ENCODE peak calls at places on chromosomes 11 and 22, in seven cellular contexts. One of them, this sample, is unnamed.
A peak's percentile ranks its signal among the peaks of the same experiment; 100 is the strongest.

GRCh38 chr11:44774131-44774530 is 47.4 kb downstream of the TSPAN18 start:
- DNase-seq in aorta: no peak
- DNase-seq in iPS-NIHi11: peak; percentile 54
- DNase-seq in stimulated activated naive CD4-positive, alpha-beta T cell: no peak
- DNase-seq in esophagus squamous epithelium: no peak
- DNase-seq in AML-193: no peak
- DNase-seq in activated CD4-positive, CD25-positive, alpha-beta regulatory T cell: no peak
- DNase-seq in this sample: no peak

GRCh38 chr11:114953039-114953438 is 274.7 kb downstream of the NXPE2 start:
- DNase-seq in stimulated activated naive CD4-positive, alpha-beta T cell: no peak
- DNase-seq in activated CD4-positive, CD25-positive, alpha-beta regulatory T cell: no peak
- DNase-seq in AML-193: no peak
- DNase-seq in iPS-NIHi11: peak; percentile 38
- DNase-seq in esophagus squamous epithelium: no peak
- DNase-seq in aorta: no peak
- DNase-seq in this sample: no peak

GRCh38 chr11:30879322-30880020 is 293.3 kb upstream of the MPPED2 start:
- DNase-seq in iPS-NIHi11: no peak
- DNase-seq in stimulated activated naive CD4-positive, alpha-beta T cell: no peak
- DNase-seq in esophagus squamous epithelium: no peak
- DNase-seq in activated CD4-positive, CD25-positive, alpha-beta regulatory T cell: no peak
- DNase-seq in aorta: no peak
- DNase-seq in AML-193: no peak
- DNase-seq in this sample: no peak

GRCh38 chr11:2750601-2751522 is 51.1 kb upstream of the KCNQ1OT1 start:
- DNase-seq in AML-193: no peak
- DNase-seq in iPS-NIHi11: no peak
- DNase-seq in aorta: peak; percentile 40
- DNase-seq in stimulated activated naive CD4-positive, alpha-beta T cell: no peak
- DNase-seq in esophagus squamous epithelium: no peak
- DNase-seq in activated CD4-positive, CD25-positive, alpha-beta regulatory T cell: no peak
- DNase-seq in this sample: no peak

GRCh38 chr22:42791721-42792452 is 65.2 kb downstream of the ARFGAP3 start:
- DNase-seq in iPS-NIHi11: no peak
- DNase-seq in aorta: no peak
- DNase-seq in stimulated activated naive CD4-positive, alpha-beta T cell: no peak
- DNase-seq in AML-193: no peak
- DNase-seq in esophagus squamous epithelium: no peak
- DNase-seq in activated CD4-positive, CD25-positive, alpha-beta regulatory T cell: no peak
- DNase-seq in this sample: no peak

GRCh38 chr11:115391598-115391997 is 112.6 kb downstream of the CADM1 start:
- DNase-seq in esophagus squamous epithelium: no peak
- DNase-seq in aorta: no peak
- DNase-seq in iPS-NIHi11: no peak
- DNase-seq in AML-193: no peak
- DNase-seq in activated CD4-positive, CD25-positive, alpha-beta regulatory T cell: no peak
- DNase-seq in stimulated activated naive CD4-positive, alpha-beta T cell: no peak
- DNase-seq in this sample: no peak

GRCh38 chr11:60719406-60719805 is 5.1 kb upstream of the MS4A18 start:
- DNase-seq in AML-193: no peak
- DNase-seq in aorta: no peak
- DNase-seq in stimulated activated naive CD4-positive, alpha-beta T cell: no peak
- DNase-seq in iPS-NIHi11: no peak
- DNase-seq in esophagus squamous epithelium: no peak
- DNase-seq in activated CD4-positive, CD25-positive, alpha-beta regulatory T cell: no peak
- DNase-seq in this sample: no peak

GRCh38 chr11:76233936-76234703 is 27.8 kb upstream of the WNT11 start:
- DNase-seq in AML-193: peak; percentile 54
- DNase-seq in activated CD4-positive, CD25-positive, alpha-beta regulatory T cell: no peak
- DNase-seq in aorta: peak; percentile 82
- DNase-seq in esophagus squamous epithelium: no peak
- DNase-seq in stimulated activated naive CD4-positive, alpha-beta T cell: peak; percentile 15
- DNase-seq in iPS-NIHi11: no peak
- DNase-seq in this sample: peak; percentile 61

GRCh38 chr11:2193099-2193886 is 21.7 kb upstream of the TH start:
- DNase-seq in aorta: no peak
- DNase-seq in iPS-NIHi11: no peak
- DNase-seq in AML-193: no peak
- DNase-seq in activated CD4-positive, CD25-positive, alpha-beta regulatory T cell: no peak
- DNase-seq in stimulated activated naive CD4-positive, alpha-beta T cell: no peak
- DNase-seq in esophagus squamous epithelium: no peak
- DNase-seq in this sample: no peak

GRCh38 chr11:1899100-1899499 is 7.4 kb upstream of the PRR33 start:
- DNase-seq in AML-193: no peak
- DNase-seq in activated CD4-positive, CD25-positive, alpha-beta regulatory T cell: no peak
- DNase-seq in aorta: no peak
- DNase-seq in stimulated activated naive CD4-positive, alpha-beta T cell: no peak
- DNase-seq in iPS-NIHi11: no peak
- DNase-seq in esophagus squamous epithelium: no peak
- DNase-seq in this sample: no peak

GRCh38 chr22:36294801-36295200 is 41.9 kb downstream of the APOL1 start:
- DNase-seq in stimulated activated naive CD4-positive, alpha-beta T cell: no peak
- DNase-seq in esophagus squamous epithelium: no peak
- DNase-seq in iPS-NIHi11: no peak
- DNase-seq in aorta: peak; percentile 48
- DNase-seq in AML-193: no peak
- DNase-seq in activated CD4-positive, CD25-positive, alpha-beta regulatory T cell: no peak
- DNase-seq in this sample: no peak

GRCh38 chr22:20137671-20138416 is 6.2 kb downstream of the ZDHHC8 start:
- DNase-seq in activated CD4-positive, CD25-positive, alpha-beta regulatory T cell: no peak
- DNase-seq in aorta: no peak
- DNase-seq in iPS-NIHi11: no peak
- DNase-seq in AML-193: no peak
- DNase-seq in stimulated activated naive CD4-positive, alpha-beta T cell: no peak
- DNase-seq in esophagus squamous epithelium: no peak
- DNase-seq in this sample: peak; percentile 38

GRCh38 chr22:26161746-26162145 is 7.5 kb upstream of the SEZ6L start:
- DNase-seq in esophagus squamous epithelium: no peak
- DNase-seq in stimulated activated naive CD4-positive, alpha-beta T cell: no peak
- DNase-seq in AML-193: no peak
- DNase-seq in iPS-NIHi11: no peak
- DNase-seq in aorta: no peak
- DNase-seq in activated CD4-positive, CD25-positive, alpha-beta regulatory T cell: no peak
- DNase-seq in this sample: no peak

GRCh38 chr11:111303476-111303875 is 5.1 kb downstream of the POU2AF3 start:
- DNase-seq in activated CD4-positive, CD25-positive, alpha-beta regulatory T cell: no peak
- DNase-seq in iPS-NIHi11: no peak
- DNase-seq in stimulated activated naive CD4-positive, alpha-beta T cell: no peak
- DNase-seq in AML-193: no peak
- DNase-seq in aorta: no peak
- DNase-seq in esophagus squamous epithelium: no peak
- DNase-seq in this sample: no peak

GRCh38 chr11:11841121-11841604 is 609 bp upstream of the USP47 start:
- DNase-seq in aorta: peak; percentile 56
- DNase-seq in activated CD4-positive, CD25-positive, alpha-beta regulatory T cell: no peak
- DNase-seq in esophagus squamous epithelium: no peak
- DNase-seq in iPS-NIHi11: no peak
- DNase-seq in AML-193: peak; percentile 34
- DNase-seq in stimulated activated naive CD4-positive, alpha-beta T cell: peak; percentile 15
- DNase-seq in this sample: peak; percentile 27

GRCh38 chr11:86660011-86660595 is 12.3 kb downstream of the ME3 start:
- DNase-seq in stimulated activated naive CD4-positive, alpha-beta T cell: no peak
- DNase-seq in iPS-NIHi11: no peak
- DNase-seq in AML-193: no peak
- DNase-seq in esophagus squamous epithelium: no peak
- DNase-seq in aorta: no peak
- DNase-seq in activated CD4-positive, CD25-positive, alpha-beta regulatory T cell: no peak
- DNase-seq in this sample: peak; percentile 38

GRCh38 chr11:23391031-23391430 is 530.8 kb upstream of the CCDC179 start:
- DNase-seq in activated CD4-positive, CD25-positive, alpha-beta regulatory T cell: no peak
- DNase-seq in aorta: no peak
- DNase-seq in AML-193: no peak
- DNase-seq in iPS-NIHi11: no peak
- DNase-seq in stimulated activated naive CD4-positive, alpha-beta T cell: no peak
- DNase-seq in esophagus squamous epithelium: no peak
- DNase-seq in this sample: no peak

GRCh38 chr11:46719048-46719542 is at the start of gene F2:
- DNase-seq in iPS-NIHi11: no peak
- DNase-seq in activated CD4-positive, CD25-positive, alpha-beta regulatory T cell: no peak
- DNase-seq in esophagus squamous epithelium: no peak
- DNase-seq in stimulated activated naive CD4-positive, alpha-beta T cell: no peak
- DNase-seq in AML-193: no peak
- DNase-seq in aorta: no peak
- DNase-seq in this sample: no peak

This sample was measured in hepatic stellate cell.